ENCODE peak calls at places on chromosomes 1 and 21, in four cellular contexts. V, G, Z and Q are unnamed samples.
A peak's percentile ranks its signal among the peaks of the same experiment; 100 is the strongest.

GRCh38 chr1:180096584-180097318 is 57.9 kb upstream of the QSOX1 start:
- DNase-seq in V (no peak), G (no peak), Z (no peak), Q (no peak)

GRCh38 chr1:214019499-214019898 is 31.7 kb downstream of the PROX1 start:
- DNase-seq in V (no peak), G (no peak), Z (no peak), Q (no peak)

GRCh38 chr1:157878059-157878458 is 36.5 kb upstream of the CD5L start:
- DNase-seq in V (peak; percentile 35), G (peak; percentile 29), Z (peak; percentile 66), Q (peak; percentile 6)

GRCh38 chr1:160097911-160098851 is at the start of gene IGSF8:
- DNase-seq in V (peak; percentile 79), G (peak; percentile 58), Z (peak; percentile 93), Q (peak; percentile 93)

GRCh38 chr1:44820945-44821715 is 12.8 kb downstream of the BTBD19 start:
- DNase-seq in V (no peak), G (no peak), Z (no peak), Q (no peak)

GRCh38 chr1:172497230-172497629 is 35.7 kb upstream of the SUCO start:
- DNase-seq in V (peak; percentile 41), G (no peak), Z (no peak), Q (no peak)

GRCh38 chr1:200896571-200897187 is 2.0 kb downstream of the INAVA start:
- DNase-seq in V (peak; percentile 90), G (no peak), Z (no peak), Q (peak; percentile 27)

GRCh38 chr1:203305809-203306088 is 430 bp downstream of the BTG2 start:
- DNase-seq in V (no peak), G (no peak), Z (no peak), Q (no peak)

GRCh38 chr21:26385721-26386120 is 187.4 kb downstream of the CYYR1 start:
- DNase-seq in V (peak; percentile 67), G (no peak), Z (no peak), Q (no peak)

GRCh38 chr1:10640079-10640578 is 156.3 kb downstream of the CASZ1 start:
- DNase-seq in V (no peak), G (no peak), Z (no peak), Q (no peak)

GRCh38 chr1:25063591-25064416 is 133.7 kb upstream of the RUNX3 start:
- DNase-seq in V (no peak), G (no peak), Z (no peak), Q (no peak)
- H2AFZ ChIP-seq in V (no peak overlapping the region), G (no peak overlapping the region), Z (no peak overlapping the region), Q (no peak overlapping the region)

GRCh38 chr1:206931709-206932108 is 10.0 kb upstream of the FCMR start:
- DNase-seq in V (no peak), G (no peak), Z (peak; percentile 25), Q (no peak)
- TF ChIP-seq CTCF in V (peak; percentile 7), G (no peak), Z (peak; percentile 33), Q (peak; percentile 17)

DNA sequence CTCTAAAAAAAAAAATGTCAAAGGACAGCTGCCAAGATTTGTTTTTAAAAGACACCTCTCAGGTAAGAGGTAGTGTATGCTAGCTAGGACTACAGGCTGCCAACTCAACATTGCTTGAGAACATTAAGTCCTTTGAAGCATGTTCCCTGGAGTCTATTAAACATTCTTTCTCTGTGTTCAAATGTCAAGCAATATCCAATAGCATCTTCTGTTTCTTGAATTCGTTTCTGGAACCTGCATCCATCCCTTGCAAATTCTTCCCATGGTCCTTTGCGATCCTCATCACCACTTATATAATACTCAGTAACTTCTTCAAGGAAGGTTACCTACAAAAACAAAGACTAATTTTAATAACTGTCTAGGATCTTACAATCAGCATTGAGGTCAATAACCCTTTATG is 5.6 kb downstream of the PPP1R15B start:
- DNase-seq in V (no peak), G (no peak), Z (no peak), Q (no peak)
- H3K27ac ChIP-seq in V (no peak overlapping the region), G (no peak overlapping the region), Z (no peak overlapping the region), Q (no peak overlapping the region)

GRCh38 chr21:27590271-27590670 is 623.4 kb upstream of the ADAMTS5 start:
- DNase-seq in V (no peak), G (peak; percentile 74), Z (no peak), Q (no peak)
- H2AFZ ChIP-seq in V (no peak overlapping the region), G (no peak overlapping the region), Z (no peak overlapping the region), Q (no peak overlapping the region)

GRCh38 chr1:28640766-28641165 is 2.1 kb downstream of the TAF12 start:
- DNase-seq in V (peak; percentile 16), G (peak; percentile 26), Z (peak; percentile 66), Q (peak; percentile 24)
- TF ChIP-seq CTCF in V (peak; percentile 32), G (peak; percentile 13), Z (peak; percentile 73), Q (peak; percentile 41)